ENCODE peak calls at places on chromosomes 3 and 15, in five cellular contexts. L is upper lobe of left lung, B is suprapubic skin, G is stomach, K is breast epithelium. P is an unnamed sample.
A peak's percentile ranks its signal among the peaks of the same experiment; 100 is the strongest.

GRCh38 chr3:124699686-124700396 is 30.4 kb upstream of the UMPS start:
- DNase-seq in L (peak; percentile 17), B (no peak), G (no peak), K (no peak), P (no peak)

GRCh38 chr3:72274511-72275295 is 489.8 kb upstream of the PROK2 start:
- DNase-seq in L (no peak), B (peak; percentile 82), G (peak; percentile 62), K (no peak), P (no peak)

GRCh38 chr3:62109534-62109933 is 263.8 kb downstream of the FEZF2 start:
- DNase-seq in L (no peak), B (peak; percentile 68), G (no peak), K (no peak), P (no peak)

GRCh38 chr15:101620645-101621044 is 31.5 kb downstream of the TM2D3 start:
- DNase-seq in L (no peak), B (no peak), G (no peak), K (no peak), P (peak; percentile 57)

GRCh38 chr3:188385295-188385694 is 231.3 kb downstream of the LPP start:
- DNase-seq in L (no peak), B (no peak), G (no peak), K (no peak), P (no peak)

GRCh38 chr3:94811836-94812235 is 749.0 kb downstream of the NSUN3 start:
- DNase-seq in L (no peak), B (no peak), G (no peak), K (no peak), P (no peak)

GRCh38 chr3:54083901-54084300 is 38.5 kb upstream of the CACNA2D3 start:
- DNase-seq in L (no peak), B (no peak), G (no peak), K (no peak), P (peak; percentile 75)

GRCh38 chr3:32238816-32239637 is 547 bp downstream of the CMTM8 start:
- DNase-seq in L (peak; percentile 90), B (peak; percentile 64), G (peak; percentile 34), K (no peak), P (peak; percentile 89)

GRCh38 chr3:175433026-175433668 is 574.0 kb downstream of the NAALADL2 start:
- DNase-seq in L (no peak), B (no peak), G (no peak), K (no peak), P (no peak)

GRCh38 chr15:26739791-26740190 is 33.1 kb downstream of the GABRB3 start:
- DNase-seq in L (no peak), B (no peak), G (no peak), K (no peak), P (peak; percentile 83)

GRCh38 chr3:32956750-32957570 is 5.5 kb downstream of the CCR4 start:
- DNase-seq in L (no peak), B (no peak), G (no peak), K (no peak), P (peak; percentile 39)

GRCh38 chr3:134754768-134755559 is 40.1 kb upstream of the EPHB1 start:
- DNase-seq in L (no peak), B (no peak), G (peak; percentile 35), K (no peak), P (peak; percentile 91)

GRCh38 chr3:30934208-30934550 is 39.7 kb upstream of the GADL1 start:
- DNase-seq in L (no peak), B (no peak), G (no peak), K (no peak), P (no peak)

GRCh38 chr3:71543371-71544016 is 40.0 kb downstream of the FOXP1 start:
- DNase-seq in L (no peak), B (no peak), G (no peak), K (no peak), P (no peak)

GRCh38 chr3:9122732-9123364 is 126.6 kb downstream of the SRGAP3 start:
- DNase-seq in L (no peak), B (no peak), G (no peak), K (no peak), P (no peak)

GRCh38 chr3:101695779-101696372 is 9.4 kb upstream of the RPL24 start:
- DNase-seq in L (no peak), B (no peak), G (no peak), K (no peak), P (no peak)

GRCh38 chr3:171459130-171459941 is 869 bp downstream of the TNIK start:
- DNase-seq in L (peak; percentile 85), B (peak; percentile 63), G (peak; percentile 38), K (no peak), P (no peak)

GRCh38 chr15:39344662-39345141 is 236.2 kb upstream of the THBS1 start:
- DNase-seq in L (no peak), B (no peak), G (no peak), K (no peak), P (no peak)

DNA sequence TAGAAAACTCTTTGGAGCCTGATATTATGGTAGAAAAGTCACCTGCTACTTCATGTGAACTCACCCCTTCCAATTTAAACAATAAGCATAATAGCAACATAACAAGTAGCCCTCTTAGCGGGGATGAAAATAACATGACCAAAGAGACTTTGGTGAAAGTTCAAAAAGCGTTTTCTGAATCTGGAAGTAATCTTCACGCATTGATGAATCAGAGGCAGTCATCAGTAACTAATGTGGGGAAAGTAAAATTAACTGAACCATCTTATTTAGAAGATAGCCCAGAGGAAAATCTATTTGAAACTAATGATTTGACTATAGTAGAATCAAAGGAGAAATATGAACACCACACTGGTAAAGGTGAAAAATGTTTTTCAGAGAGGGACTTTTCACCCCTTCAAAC is 5.1 kb upstream of the SCG5 start:
- DNase-seq in L (no peak), B (no peak), G (no peak), K (no peak), P (no peak)
- H3K4me3 ChIP-seq in L (no peak overlapping the region), B (no peak overlapping the region), G (no peak overlapping the region), K (no peak overlapping the region), P (no peak overlapping the region)

DNA sequence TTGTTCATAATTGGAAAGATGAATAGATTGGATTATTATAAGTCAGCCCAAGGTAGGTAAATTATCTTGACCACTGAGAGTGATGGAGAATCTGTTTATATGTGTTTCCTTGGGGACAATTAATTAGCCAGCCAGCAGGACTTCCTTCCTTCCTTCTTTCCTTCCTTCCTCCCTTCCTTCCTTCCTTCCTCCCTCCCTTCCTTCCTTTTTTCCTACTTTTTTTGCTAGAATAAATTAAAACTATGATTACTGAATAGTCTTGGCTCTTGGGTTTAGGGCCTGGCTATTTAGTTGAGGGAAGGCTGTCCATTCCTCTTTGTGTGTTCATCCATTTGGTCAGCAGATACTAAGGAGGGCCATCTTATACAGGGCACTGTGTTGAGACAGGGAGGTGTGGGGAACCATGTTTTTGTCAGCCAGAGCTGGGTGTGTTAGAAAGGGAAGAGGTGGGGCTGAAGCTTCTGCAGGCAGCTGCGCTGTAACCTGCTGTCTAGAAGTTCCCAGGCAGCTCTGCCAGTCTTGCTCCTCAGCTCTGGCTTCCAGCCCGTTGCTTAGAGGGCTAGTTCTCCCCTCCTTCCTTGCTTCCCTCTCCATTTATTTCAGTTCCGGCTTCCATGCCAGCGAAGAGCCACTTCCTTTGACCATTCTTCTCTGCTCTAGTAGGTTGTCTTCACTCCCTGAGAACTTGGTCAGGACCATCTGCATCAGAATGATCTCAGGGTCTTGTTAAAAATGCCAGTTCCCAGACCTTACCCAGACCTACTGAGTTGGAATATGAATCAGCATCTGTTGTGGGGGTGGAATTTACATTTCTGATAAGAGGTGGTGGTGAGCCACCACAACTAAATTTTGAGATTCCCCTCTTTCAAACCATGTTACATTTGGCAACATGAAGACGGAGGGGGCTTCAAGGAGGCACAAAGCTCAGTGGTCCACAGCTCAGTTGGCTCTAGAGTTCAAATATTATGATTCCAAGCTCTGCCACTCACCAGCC is 113.9 kb downstream of the DGKG start:
- DNase-seq in L (no peak), B (no peak), G (no peak), K (no peak), P (no peak)
- TF ChIP-seq POLR2AphosphoS5 in L (no peak), B (no peak), G (no peak), K (no peak), P (no peak)

DNA sequence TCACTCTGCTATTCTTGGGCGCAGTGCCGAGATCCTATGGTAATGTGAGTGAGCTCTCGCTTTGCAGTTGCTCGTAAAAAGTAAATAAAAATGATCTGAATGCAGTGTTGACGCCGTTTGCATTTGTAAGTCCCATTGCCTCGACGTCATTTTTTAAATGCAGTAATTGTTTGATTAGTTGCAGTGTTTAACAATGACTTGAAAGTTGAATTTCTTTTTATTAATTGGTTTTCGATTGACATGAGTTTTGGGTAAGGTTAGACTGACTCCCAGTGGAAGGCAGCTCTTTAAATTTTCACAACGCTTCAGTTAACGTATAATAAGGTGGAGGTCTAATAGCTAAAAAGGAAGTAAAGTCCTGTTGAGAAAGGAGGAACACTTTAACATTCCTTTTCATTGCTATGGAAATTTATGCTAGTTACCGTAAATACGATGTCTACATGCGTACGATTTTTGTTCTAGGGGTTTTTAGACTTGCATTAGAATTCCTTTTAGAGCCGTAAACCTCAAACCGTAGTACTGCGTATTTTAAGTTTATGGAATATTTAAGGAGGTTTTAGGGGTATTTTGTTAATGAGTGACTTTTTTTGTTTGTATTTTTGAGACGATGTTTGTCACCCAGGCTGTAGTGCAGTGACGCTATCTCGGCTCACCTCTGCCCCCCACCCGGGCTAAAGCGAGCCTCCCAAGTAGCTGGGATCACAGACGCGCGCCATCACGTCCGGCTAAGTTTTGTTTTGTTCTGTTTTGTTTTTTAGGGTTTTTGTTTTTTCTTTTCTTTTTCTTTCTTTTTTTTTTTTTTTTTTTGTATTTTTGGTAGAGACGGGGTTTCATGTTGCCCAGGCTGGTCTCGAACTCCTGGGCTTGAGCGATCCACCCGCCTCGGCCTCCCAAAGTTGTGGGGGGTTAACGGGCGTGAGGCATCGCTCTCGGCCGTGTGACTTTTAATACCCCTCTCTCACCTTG is 1.4 kb downstream of the MORF4L1 start:
- DNase-seq in L (no peak), B (no peak), G (no peak), K (no peak), P (no peak)
- H3K4me1 ChIP-seq in L (peaks cover 44% of the 10 kb centered on the region), B (peaks cover 52% of the 10 kb centered on the region), G (peaks cover 41% of the 10 kb centered on the region), K (no peaks in the 10 kb centered on the region), P (peaks cover 55% of the 10 kb centered on the region)

DNA sequence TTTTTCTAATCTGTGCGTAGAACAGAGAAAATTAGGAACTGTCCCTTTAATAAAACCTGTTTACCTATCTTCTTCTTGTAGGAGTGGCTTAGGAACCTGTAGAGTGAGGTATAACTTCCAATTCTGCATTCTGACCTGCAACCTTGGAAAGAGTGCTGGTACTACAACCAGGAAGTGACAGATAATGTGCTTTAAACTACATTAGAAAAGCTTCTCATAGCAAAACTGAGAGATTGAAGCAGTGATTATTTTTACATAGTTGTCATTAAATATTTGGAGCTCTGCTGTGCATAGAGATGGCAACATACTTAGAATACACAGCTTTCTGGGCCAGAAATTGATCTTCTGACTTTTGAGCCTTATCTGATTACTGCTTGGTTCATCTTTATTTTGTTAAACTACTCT is 50.4 kb upstream of the ZDHHC23 start:
- DNase-seq in L (no peak), B (no peak), G (no peak), K (no peak), P (no peak)
- H3K4me3 ChIP-seq in L (no peak overlapping the region), B (peak overlapping the region; percentile 40), G (peak overlapping the region; percentile 27), K (peak overlapping the region; percentile 51), P (no peak overlapping the region)

DNA sequence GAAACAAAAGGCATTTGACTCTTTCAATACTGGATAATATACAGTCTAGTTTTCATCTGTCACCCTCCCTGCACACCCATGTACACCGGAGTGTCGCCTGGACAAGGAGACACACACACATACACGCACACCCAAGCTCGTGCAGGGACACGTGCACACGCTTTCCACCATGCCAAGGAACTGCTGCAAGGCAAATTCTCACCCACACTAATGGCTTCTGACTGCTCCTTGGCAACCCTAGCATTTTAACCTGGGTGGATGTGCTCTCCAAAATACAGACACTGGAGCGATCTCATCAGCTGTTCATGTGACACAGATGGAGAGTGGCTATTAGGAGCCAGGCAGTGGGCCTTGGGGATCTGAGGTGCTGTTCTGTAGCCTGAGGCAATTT is 61.6 kb downstream of the MEIS2 start:
- DNase-seq in L (no peak), B (no peak), G (no peak), K (no peak), P (no peak)
- TF ChIP-seq POLR2AphosphoS5 in L (no peak), B (no peak), G (no peak), K (no peak), P (no peak)

P was measured in esophagus muscularis mucosa.